ENCODE peak calls at places on chromosomes 13 and 19, in six cellular contexts. C, N, A, M, H and B are unnamed samples.

GRCh38 chr19:51687791-51688664 is 5.1 kb upstream of the SPACA6 start:
- DNase-seq in N (no peak), C (peak; percentile 60), M (peak; percentile 74), A (peak; percentile 89), H (peak; percentile 86), B (no peak)

GRCh38 chr13:50075619-50076097 is 60.4 kb downstream of the KCNRG start:
- DNase-seq in C (no peak), N (no peak), H (no peak), A (no peak), M (no peak), B (no peak)

GRCh38 chr19:54159352-54160181 is at the start of gene LENG1:
- DNase-seq in H (peak; percentile 100), N (peak; percentile 100), A (peak; percentile 100), C (peak; percentile 100), M (peak; percentile 99), B (peak; percentile 99)

GRCh38 chr13:52845766-52846566 is 2.5 kb downstream of the PCDH8 start:
- DNase-seq in A (peak; percentile 93), N (peak; percentile 69), H (no peak), M (peak; percentile 19), C (peak; percentile 3), B (no peak)

GRCh38 chr19:47097396-47098217 is 16.0 kb downstream of the ZC3H4 start:
- DNase-seq in M (peak; percentile 50), C (peak; percentile 54), H (no peak), A (peak; percentile 49), N (no peak), B (no peak)

GRCh38 chr19:10231624-10232228 is 595 bp upstream of the S1PR2 start:
- DNase-seq in C (no peak), M (no peak), A (no peak), N (no peak), H (no peak), B (no peak)

GRCh38 chr19:10226376-10227214 is 4.5 kb downstream of the S1PR2 start:
- DNase-seq in H (peak; percentile 52), A (no peak), C (peak; percentile 69), N (no peak), M (peak; percentile 83), B (no peak)

GRCh38 chr13:113761136-113761535 is 2.1 kb downstream of the TMEM255B start:
- DNase-seq in A (peak; percentile 27), M (no peak), H (no peak), C (no peak), N (no peak), B (no peak)

GRCh38 chr13:74732736-74733135 is 598.5 kb upstream of the KLF12 start:
- DNase-seq in N (no peak), H (no peak), M (no peak), A (no peak), C (no peak), B (no peak)

GRCh38 chr13:26529441-26529840 is 28.0 kb upstream of the WASF3 start:
- DNase-seq in M (peak; percentile 26), N (peak; percentile 79), C (peak; percentile 58), H (peak; percentile 44), A (peak; percentile 92), B (no peak)

GRCh38 chr13:35512271-35512920 is 35.9 kb upstream of the MAB21L1 start:
- DNase-seq in A (no peak), C (peak; percentile 99), H (peak; percentile 33), M (no peak), N (no peak), B (no peak)

GRCh38 chr19:1026189-1027019 is at the start of gene CNN2:
- DNase-seq in N (peak; percentile 83), A (peak; percentile 95), H (peak; percentile 70), M (peak; percentile 84), C (peak; percentile 77), B (peak; percentile 67)

DNA sequence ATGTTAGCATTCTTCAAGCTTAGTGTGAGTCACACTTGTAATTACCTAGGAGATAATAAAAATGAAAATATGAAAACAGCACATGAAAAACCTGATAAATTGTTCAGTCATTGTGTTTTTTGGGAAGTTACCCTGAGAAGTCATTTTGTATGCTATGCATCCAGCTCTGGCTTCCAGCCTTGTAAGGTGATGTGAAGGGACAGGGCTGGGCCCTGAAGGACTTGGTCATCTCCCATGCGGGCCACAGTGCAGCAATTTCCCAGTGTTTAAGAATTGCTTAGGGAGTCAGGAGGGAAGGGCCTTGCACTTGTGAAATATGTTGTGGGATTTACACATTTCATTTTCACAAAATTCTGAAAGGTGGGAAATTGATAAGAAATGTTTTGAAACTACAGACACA is 41.3 kb downstream of the ARHGEF7 start:
- DNase-seq in M (no peak), A (no peak), C (peak; percentile 2), H (no peak), N (no peak), B (no peak)
- H3K27ac ChIP-seq in M (no peak overlapping the region), A (no peak overlapping the region), C (no peak overlapping the region), H (peak overlapping the region; percentile 56), N (no peak overlapping the region), B (no peak overlapping the region)

GRCh38 chr13:41008349-41008980 is 10.7 kb downstream of the ELF1 start:
- DNase-seq in A (no peak), H (no peak), M (no peak), N (no peak), C (peak; percentile 54), B (peak; percentile 66)

GRCh38 chr13:41011382-41011956 is 7.6 kb downstream of the ELF1 start:
- DNase-seq in N (no peak), H (no peak), C (no peak), A (no peak), M (no peak), B (no peak)

GRCh38 chr13:41013834-41014233 is 5.3 kb downstream of the ELF1 start:
- DNase-seq in H (no peak), N (no peak), C (no peak), A (no peak), M (no peak), B (no peak)

GRCh38 chr13:41015920-41016319 is 3.2 kb downstream of the ELF1 start:
- DNase-seq in C (no peak), M (no peak), A (no peak), N (no peak), H (no peak), B (no peak)

GRCh38 chr13:41012536-41012935 is 6.6 kb downstream of the ELF1 start:
- DNase-seq in H (no peak), C (no peak), N (no peak), A (no peak), M (no peak), B (no peak)
- H3K4me1 ChIP-seq in H (peaks cover 30% of the 10 kb centered on the region), C (peaks cover 2% of the 10 kb centered on the region), N (peaks cover 2% of the 10 kb centered on the region), A (peaks cover 7% of the 10 kb centered on the region), M (peaks cover 50% of the 10 kb centered on the region), B (peaks cover 82% of the 10 kb centered on the region)

DNA sequence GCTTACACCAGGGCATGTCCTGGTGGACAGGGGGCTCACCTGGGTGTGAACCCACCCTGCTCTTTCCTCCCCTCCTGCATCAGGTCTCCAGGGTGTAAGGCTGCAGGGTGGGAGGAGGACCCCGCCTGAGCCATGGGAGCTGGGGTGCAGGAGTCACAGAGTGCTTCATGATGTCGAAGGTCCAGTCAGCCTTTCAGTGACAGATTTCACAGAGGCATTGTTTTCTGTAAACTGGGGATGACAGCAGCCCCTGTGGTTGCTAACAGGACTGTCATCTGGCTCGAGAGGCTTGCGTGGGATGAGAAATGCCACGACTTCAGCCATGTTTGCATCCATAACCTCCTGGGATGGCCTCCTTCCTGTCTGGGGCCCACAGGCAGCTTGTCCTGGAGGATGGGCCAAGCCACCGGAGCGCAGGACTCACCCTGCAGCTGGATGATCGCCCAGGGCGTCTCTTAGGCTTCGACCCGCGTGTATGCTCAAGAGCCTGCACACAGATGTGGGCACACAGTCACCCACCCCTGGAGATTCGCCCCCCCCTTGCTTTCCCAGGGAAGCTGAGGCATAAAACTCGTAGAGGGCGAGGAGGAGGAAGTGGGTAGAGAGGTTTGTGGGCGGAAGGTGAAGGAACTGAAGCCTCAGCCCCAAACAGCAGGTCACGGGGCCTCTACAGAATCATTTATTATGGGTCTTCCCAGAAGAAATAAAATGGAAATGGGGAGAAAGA is 4.9 kb downstream of the NANOS3 start:
- DNase-seq in N (no peak), C (peak; percentile 73), H (no peak), M (no peak), A (no peak), B (peak; percentile 72)
- H3K27ac ChIP-seq in N (no peak overlapping the region), C (no peak overlapping the region), H (no peak overlapping the region), M (peak overlapping the region; percentile 74), A (peak overlapping the region; percentile 67), B (peak overlapping the region; percentile 61)

DNA sequence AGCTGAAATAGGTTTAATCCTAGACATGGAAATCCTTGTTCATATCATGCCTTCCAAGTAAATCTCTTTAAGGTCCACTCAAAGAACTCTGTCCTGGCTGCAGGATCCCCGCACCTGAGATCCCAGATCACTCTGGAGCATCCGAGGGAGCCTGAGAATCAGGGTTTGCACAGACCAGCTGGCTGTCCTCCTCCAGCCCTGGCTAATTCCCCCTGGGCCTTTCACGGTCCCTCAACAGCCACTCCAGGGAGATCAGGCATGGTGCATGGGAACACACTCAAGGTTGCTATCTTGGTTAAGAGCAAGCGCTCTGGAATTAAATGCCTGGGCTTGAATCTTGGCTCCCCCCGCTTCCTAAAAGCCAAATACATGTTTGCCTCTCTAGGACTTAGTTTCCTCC is 130.8 kb downstream of the IRS2 start:
- DNase-seq in M (no peak), N (no peak), C (no peak), A (no peak), H (no peak), B (no peak)
- H3K4me1 ChIP-seq in M (peaks cover 31% of the 10 kb centered on the region), N (no peaks in the 10 kb centered on the region), C (no peaks in the 10 kb centered on the region), A (peaks cover 11% of the 10 kb centered on the region), H (peaks cover 24% of the 10 kb centered on the region), B (no peaks in the 10 kb centered on the region)

GRCh38 chr13:102965802-102966201 is 100.4 kb downstream of the SLC10A2 start:
- DNase-seq in A (no peak), N (no peak), C (no peak), M (no peak), H (no peak), B (no peak)
- H3K27ac ChIP-seq in A (no peak overlapping the region), N (no peak overlapping the region), C (no peak overlapping the region), M (no peak overlapping the region), H (no peak overlapping the region), B (no peak overlapping the region)

DNA sequence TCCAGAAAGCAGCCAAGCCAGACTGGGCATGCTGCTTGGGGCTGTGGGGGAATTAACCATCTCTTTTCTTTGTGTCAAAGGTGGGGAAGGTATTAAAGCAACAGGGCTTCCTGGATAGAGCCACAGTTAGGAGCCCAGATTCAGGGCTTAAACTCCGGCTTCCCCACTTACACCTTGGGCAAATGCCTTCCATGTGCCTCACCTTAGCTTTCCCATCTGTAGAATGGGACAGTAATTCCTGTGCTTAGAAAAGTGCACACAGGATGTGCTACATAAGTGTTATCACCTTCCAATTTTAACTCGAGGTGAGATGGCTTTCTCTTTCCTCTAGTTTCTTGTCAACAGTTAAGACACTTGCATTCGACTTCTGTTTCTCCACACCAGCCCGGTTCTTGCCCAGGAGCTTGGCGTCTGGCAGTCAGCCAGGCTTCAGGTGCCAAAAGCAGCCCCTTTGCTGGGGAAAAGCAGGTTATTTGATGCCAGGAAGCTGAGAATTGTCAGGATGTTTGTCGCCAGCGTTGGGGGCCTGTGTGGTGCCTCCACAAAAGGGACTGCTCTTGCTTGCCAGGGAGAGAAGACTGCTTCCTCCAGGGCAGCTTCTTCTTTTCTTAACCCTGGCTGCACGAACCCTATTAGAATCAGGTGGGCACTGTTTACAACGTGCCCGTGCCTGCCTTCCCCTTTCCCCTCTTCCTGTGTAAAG is 79.2 kb downstream of the SIPA1L3 start:
- DNase-seq in A (peak; percentile 58), M (no peak), H (no peak), C (no peak), N (no peak), B (peak; percentile 13)
- H3K4me1 ChIP-seq in A (no peaks in the 10 kb centered on the region), M (no peaks in the 10 kb centered on the region), H (no peaks in the 10 kb centered on the region), C (no peaks in the 10 kb centered on the region), N (peaks cover 10% of the 10 kb centered on the region), B (no peaks in the 10 kb centered on the region)